ENCODE peak calls at places on chromosome X, in four cellular contexts. One of them, this sample, is unnamed.

GRCh38 chrX:22666441-22666840 is 333.3 kb upstream of the DDX53 start:
- DNase-seq in IMR-90: peak
- DNase-seq in breast epithelium: no peak
- DNase-seq in H9: peak
- DNase-seq in this sample: peak

GRCh38 chrX:69546417-69546816 is 42.3 kb downstream of the NALF2 start:
- DNase-seq in IMR-90: no peak
- DNase-seq in H9: peak
- DNase-seq in breast epithelium: no peak
- DNase-seq in this sample: no peak

GRCh38 chrX:72258174-72258573 is 18.9 kb downstream of the RPS4X start:
- DNase-seq in IMR-90: peak
- DNase-seq in breast epithelium: no peak
- DNase-seq in H9: no peak
- DNase-seq in this sample: no peak

GRCh38 chrX:30196322-30196721 is 19.0 kb upstream of the MAGEB2 start:
- DNase-seq in H9: no peak
- DNase-seq in IMR-90: peak
- DNase-seq in breast epithelium: no peak
- DNase-seq in this sample: peak

GRCh38 chrX:140439455-140439854 is 65.4 kb downstream of the SOX3 start:
- DNase-seq in IMR-90: no peak
- DNase-seq in breast epithelium: no peak
- DNase-seq in H9: peak
- DNase-seq in this sample: peak

GRCh38 chrX:37666516-37666915 is 19.1 kb upstream of the XK start:
- DNase-seq in breast epithelium: no peak
- DNase-seq in H9: no peak
- DNase-seq in IMR-90: no peak
- DNase-seq in this sample: no peak

GRCh38 chrX:64394874-64395567 is at the start of gene MTMR8:
- DNase-seq in H9: peak
- DNase-seq in breast epithelium: peak
- DNase-seq in IMR-90: no peak
- DNase-seq in this sample: peak

GRCh38 chrX:46180258-46180687 is 364.9 kb downstream of the ZNF674 start:
- DNase-seq in IMR-90: peak
- DNase-seq in H9: no peak
- DNase-seq in breast epithelium: no peak
- DNase-seq in this sample: peak

GRCh38 chrX:84216406-84216805 is 28.4 kb upstream of the RPS6KA6 start:
- DNase-seq in IMR-90: no peak
- DNase-seq in H9: no peak
- DNase-seq in breast epithelium: no peak
- DNase-seq in this sample: no peak

GRCh38 chrX:122641136-122641535 is 542.9 kb upstream of the GRIA3 start:
- DNase-seq in H9: no peak
- DNase-seq in breast epithelium: no peak
- DNase-seq in IMR-90: no peak
- DNase-seq in this sample: no peak

GRCh38 chrX:27918799-27919198 is 62.5 kb downstream of the DCAF8L1 start:
- DNase-seq in breast epithelium: no peak
- DNase-seq in IMR-90: peak
- DNase-seq in H9: no peak
- DNase-seq in this sample: peak

GRCh38 chrX:72301781-72302180 is 3.9 kb downstream of the CITED1 start:
- DNase-seq in IMR-90: no peak
- DNase-seq in breast epithelium: no peak
- DNase-seq in H9: no peak
- DNase-seq in this sample: no peak

GRCh38 chrX:105645667-105646354 is 176.5 kb upstream of the NRK start:
- DNase-seq in H9: no peak
- DNase-seq in breast epithelium: no peak
- DNase-seq in IMR-90: no peak
- DNase-seq in this sample: no peak

GRCh38 chrX:66914082-66914481 is 275.2 kb upstream of the EDA2R start:
- DNase-seq in IMR-90: no peak
- DNase-seq in breast epithelium: no peak
- DNase-seq in H9: peak
- DNase-seq in this sample: peak

GRCh38 chrX:134734343-134735001 is 76.2 kb upstream of the PLAC1 start:
- DNase-seq in H9: no peak
- DNase-seq in IMR-90: peak
- DNase-seq in breast epithelium: no peak
- DNase-seq in this sample: no peak

GRCh38 chrX:135639066-135639815 is 74.2 kb upstream of the CT45A1 start:
- DNase-seq in breast epithelium: no peak
- DNase-seq in IMR-90: no peak
- DNase-seq in H9: no peak
- DNase-seq in this sample: no peak

GRCh38 chrX:70508296-70508911 is 63.8 kb downstream of the DLG3 start:
- DNase-seq in IMR-90: peak
- DNase-seq in breast epithelium: no peak
- DNase-seq in H9: peak
- DNase-seq in this sample: peak

GRCh38 chrX:132277953-132278614 is 58.8 kb upstream of the RAP2C start:
- DNase-seq in H9: no peak
- DNase-seq in IMR-90: no peak
- DNase-seq in breast epithelium: no peak
- DNase-seq in this sample: no peak

GRCh38 chrX:110188701-110189558 is 129.0 kb downstream of the AMMECR1 start:
- DNase-seq in breast epithelium: no peak
- DNase-seq in IMR-90: peak
- DNase-seq in H9: no peak
- DNase-seq in this sample: no peak

GRCh38 chrX:19659929-19660328 is 144.6 kb upstream of the MAP3K15 start:
- DNase-seq in H9: no peak
- DNase-seq in breast epithelium: no peak
- DNase-seq in IMR-90: no peak
- DNase-seq in this sample: no peak

GRCh38 chrX:5314148-5314547 is 914.5 kb downstream of the NLGN4X start:
- DNase-seq in H9: no peak
- DNase-seq in breast epithelium: no peak
- DNase-seq in IMR-90: no peak
- DNase-seq in this sample: no peak
- H3K27ac ChIP-seq in H9: no peak
- H3K27ac ChIP-seq in breast epithelium: no peak
- H3K27ac ChIP-seq in IMR-90: no peak
- H3K27ac ChIP-seq in this sample: no peak

DNA sequence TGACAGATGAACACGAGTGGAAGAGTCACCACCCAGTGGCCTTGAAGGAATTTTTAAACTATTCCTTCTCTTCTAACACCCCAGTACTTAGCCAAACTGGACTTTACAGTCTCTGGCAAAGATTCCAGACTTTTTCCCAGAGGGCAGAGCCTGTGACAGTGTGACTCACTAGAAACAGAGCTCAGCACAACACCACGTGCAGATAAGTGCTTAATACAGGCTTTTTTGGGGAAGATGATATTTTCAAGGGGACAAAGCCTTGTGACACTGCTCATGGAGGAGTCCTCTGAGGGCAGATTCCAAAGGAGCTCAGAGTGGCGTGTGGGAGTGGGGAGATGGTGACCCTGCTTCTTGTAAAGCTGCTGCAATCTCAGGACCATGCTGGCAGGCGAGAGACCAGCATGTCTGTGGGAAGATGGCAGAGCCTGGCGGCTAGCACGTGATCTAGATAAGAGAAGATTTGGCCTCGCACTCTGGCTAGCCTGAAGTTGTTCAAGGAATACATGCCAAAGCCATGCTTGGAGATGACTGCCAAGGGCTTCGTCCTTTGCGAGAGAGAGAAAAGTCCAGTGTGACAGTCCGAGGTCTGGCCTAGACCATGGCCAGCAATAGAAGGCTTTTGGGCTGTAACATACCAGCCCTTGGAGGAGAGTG is 2.4 kb downstream of the RAB33A start:
- DNase-seq in H9: no peak
- DNase-seq in breast epithelium: no peak
- DNase-seq in IMR-90: peak
- DNase-seq in this sample: no peak
- H3K27ac ChIP-seq in H9: no peak
- H3K27ac ChIP-seq in breast epithelium: peak
- H3K27ac ChIP-seq in IMR-90: no peak
- H3K27ac ChIP-seq in this sample: no peak

GRCh38 chrX:78387364-78387763 is 60.0 kb upstream of the CYSLTR1 start:
- DNase-seq in IMR-90: no peak
- DNase-seq in breast epithelium: no peak
- DNase-seq in H9: no peak
- DNase-seq in this sample: no peak

GRCh38 chrX:78388663-78389062 is 61.3 kb upstream of the CYSLTR1 start:
- DNase-seq in breast epithelium: no peak
- DNase-seq in IMR-90: no peak
- DNase-seq in H9: no peak
- DNase-seq in this sample: peak

GRCh38 chrX:78383594-78383993 is 56.2 kb upstream of the CYSLTR1 start:
- DNase-seq in breast epithelium: no peak
- DNase-seq in IMR-90: no peak
- DNase-seq in H9: no peak
- DNase-seq in this sample: no peak

GRCh38 chrX:78378476-78379115 is 51.2 kb upstream of the CYSLTR1 start:
- DNase-seq in H9: no peak
- DNase-seq in IMR-90: no peak
- DNase-seq in breast epithelium: no peak
- DNase-seq in this sample: no peak

GRCh38 chrX:78384486-78384885 is 57.1 kb upstream of the CYSLTR1 start:
- DNase-seq in H9: no peak
- DNase-seq in IMR-90: no peak
- DNase-seq in breast epithelium: no peak
- DNase-seq in this sample: no peak
- H3K27ac ChIP-seq in H9: no peak
- H3K27ac ChIP-seq in IMR-90: no peak
- H3K27ac ChIP-seq in breast epithelium: no peak
- H3K27ac ChIP-seq in this sample: no peak

DNA sequence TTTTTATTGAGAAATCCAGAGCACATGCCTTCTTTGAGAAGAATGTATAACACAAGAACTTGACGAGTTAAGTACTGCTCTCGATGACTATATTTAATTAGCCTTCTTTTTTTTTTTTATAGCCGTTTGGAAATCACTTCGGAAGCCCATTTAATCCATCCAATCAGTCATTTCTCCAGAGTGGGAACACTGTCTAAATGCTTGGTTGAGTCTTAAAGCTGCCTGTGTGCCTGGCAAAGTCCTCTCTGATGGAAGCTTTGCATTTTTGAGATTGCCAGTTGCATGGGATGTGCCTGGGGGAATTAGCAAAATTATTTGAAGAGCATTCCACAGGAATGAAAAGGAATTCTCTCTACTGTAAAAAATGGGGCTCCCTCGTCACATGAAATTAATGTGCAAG is 398.7 kb upstream of the RPS6KA3 start:
- DNase-seq in IMR-90: no peak
- DNase-seq in breast epithelium: no peak
- DNase-seq in H9: no peak
- DNase-seq in this sample: peak
- H3K27ac ChIP-seq in IMR-90: no peak
- H3K27ac ChIP-seq in breast epithelium: no peak
- H3K27ac ChIP-seq in H9: no peak
- H3K27ac ChIP-seq in this sample: no peak

GRCh38 chrX:17595456-17596035 is 141.7 kb upstream of the SCML1 start:
- DNase-seq in breast epithelium: no peak
- DNase-seq in IMR-90: peak
- DNase-seq in H9: no peak
- DNase-seq in this sample: no peak

GRCh38 chrX:17592117-17592516 is 145.2 kb upstream of the SCML1 start:
- DNase-seq in H9: no peak
- DNase-seq in IMR-90: peak
- DNase-seq in breast epithelium: no peak
- DNase-seq in this sample: no peak

GRCh38 chrX:17596546-17597205 is 140.6 kb upstream of the SCML1 start:
- DNase-seq in breast epithelium: no peak
- DNase-seq in H9: no peak
- DNase-seq in IMR-90: no peak
- DNase-seq in this sample: no peak

GRCh38 chrX:17597836-17598434 is 139.4 kb upstream of the SCML1 start:
- DNase-seq in IMR-90: no peak
- DNase-seq in breast epithelium: peak
- DNase-seq in H9: no peak
- DNase-seq in this sample: no peak

DNA sequence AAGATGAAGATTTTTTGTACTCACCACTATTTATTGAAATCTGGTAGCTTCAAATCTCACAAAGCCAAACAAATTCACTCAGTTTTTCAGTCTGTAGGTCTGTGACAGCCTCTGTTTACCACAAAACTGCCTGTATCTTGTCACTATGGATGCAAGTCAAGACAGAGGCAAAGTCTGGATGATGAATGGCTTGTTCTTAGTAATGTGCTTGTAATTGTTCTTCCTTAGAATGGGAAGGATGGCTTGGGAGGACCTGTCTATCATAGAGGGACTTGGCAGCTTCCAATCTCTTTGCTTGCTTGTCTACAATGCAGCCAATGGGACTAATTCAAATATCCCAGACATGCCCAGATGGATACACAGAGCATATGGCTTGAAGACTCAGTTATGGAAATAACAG is 141.2 kb upstream of the SCML1 start:
- DNase-seq in breast epithelium: no peak
- DNase-seq in H9: no peak
- DNase-seq in IMR-90: no peak
- DNase-seq in this sample: no peak
- H3K27ac ChIP-seq in breast epithelium: no peak
- H3K27ac ChIP-seq in H9: no peak
- H3K27ac ChIP-seq in IMR-90: no peak
- H3K27ac ChIP-seq in this sample: no peak

GRCh38 chrX:25012433-25012735 is 3.4 kb downstream of the ARX start:
- DNase-seq in IMR-90: no peak
- DNase-seq in breast epithelium: no peak
- DNase-seq in H9: peak
- DNase-seq in this sample: peak

GRCh38 chrX:25014366-25014838 is 1.4 kb downstream of the ARX start:
- DNase-seq in breast epithelium: no peak
- DNase-seq in H9: no peak
- DNase-seq in IMR-90: no peak
- DNase-seq in this sample: no peak

GRCh38 chrX:25011589-25012432 is 4.0 kb downstream of the ARX start:
- DNase-seq in IMR-90: no peak
- DNase-seq in H9: no peak
- DNase-seq in breast epithelium: no peak
- DNase-seq in this sample: no peak

GRCh38 chrX:25013593-25014365 is 2.0 kb downstream of the ARX start:
- DNase-seq in breast epithelium: no peak
- DNase-seq in H9: no peak
- DNase-seq in IMR-90: no peak
- DNase-seq in this sample: no peak

GRCh38 chrX:25012793-25013592 is 2.8 kb downstream of the ARX start:
- DNase-seq in IMR-90: no peak
- DNase-seq in breast epithelium: no peak
- DNase-seq in H9: peak
- DNase-seq in this sample: no peak
- H3K27ac ChIP-seq in IMR-90: no peak
- H3K27ac ChIP-seq in breast epithelium: no peak
- H3K27ac ChIP-seq in H9: no peak
- H3K27ac ChIP-seq in this sample: no peak